ENCODE peak calls at places on chromosome 6, in four cellular contexts. C, L, H and M are unnamed samples.

GRCh38 chr6:168526841-168527281 is 85.9 kb downstream of the SMOC2 start:
- DNase-seq in C (no peak), L (peak), H (no peak), M (no peak)

GRCh38 chr6:142542704-142543233 is 241.0 kb downstream of the ADGRG6 start:
- DNase-seq in C (no peak), L (peak), H (no peak), M (no peak)

GRCh38 chr6:36851149-36851614 is 11.9 kb upstream of the CPNE5 start:
- DNase-seq in C (peak), L (peak), H (peak), M (peak)

GRCh38 chr6:119347466-119348307 is 1.9 kb downstream of the MAN1A1 start:
- DNase-seq in C (no peak), L (peak), H (no peak), M (peak)

GRCh38 chr6:36780517-36781210 is 58.6 kb downstream of the CPNE5 start:
- DNase-seq in C (no peak), L (no peak), H (no peak), M (no peak)

GRCh38 chr6:32154514-32155161 is 697 bp downstream of the PPT2 start:
- DNase-seq in C (peak), L (peak), H (no peak), M (peak)

GRCh38 chr6:116286773-116287358 is 7.1 kb upstream of the TSPYL1 start:
- DNase-seq in C (no peak), L (no peak), H (no peak), M (no peak)

GRCh38 chr6:43936476-43936875 is 166.5 kb downstream of the VEGFA start:
- DNase-seq in C (no peak), L (no peak), H (no peak), M (no peak)

GRCh38 chr6:136365781-136366354 is 76.2 kb upstream of the BCLAF1 start:
- DNase-seq in C (no peak), L (no peak), H (no peak), M (no peak)

GRCh38 chr6:19311786-19312185 is 525.4 kb upstream of the ID4 start:
- DNase-seq in C (no peak), L (no peak), H (no peak), M (no peak)

GRCh38 chr6:37103169-37104039 is 66.5 kb upstream of the PIM1 start:
- DNase-seq in C (no peak), L (peak), H (peak), M (peak)

GRCh38 chr6:162706236-162706635 is 21.3 kb downstream of the PRKN start:
- DNase-seq in C (no peak), L (no peak), H (no peak), M (no peak)

GRCh38 chr6:14621518-14621917 is 503.9 kb downstream of the CD83 start:
- DNase-seq in C (no peak), L (peak), H (no peak), M (no peak)

GRCh38 chr6:47741807-47742206 is 40.0 kb upstream of the OPN5 start:
- DNase-seq in C (no peak), L (peak), H (no peak), M (peak)

GRCh38 chr6:87066449-87067288 is 28.2 kb downstream of the CGA start:
- DNase-seq in C (no peak), L (peak), H (peak), M (peak)

GRCh38 chr6:110357696-110358535 is at the start of gene METTL24:
- DNase-seq in C (peak), L (no peak), H (peak), M (peak)

GRCh38 chr6:142087950-142088857 is 44.5 kb upstream of the GJE1 start:
- DNase-seq in C (no peak), L (no peak), H (no peak), M (no peak)

GRCh38 chr6:112475083-112475482 is 128.0 kb downstream of the RFPL4B start:
- DNase-seq in C (no peak), L (peak), H (no peak), M (no peak)

GRCh38 chr6:27230758-27231111 is 16.8 kb upstream of the PRSS16 start:
- DNase-seq in C (no peak), L (no peak), H (no peak), M (no peak)

GRCh38 chr6:80605165-80605989 is 498.9 kb downstream of the BCKDHB start:
- DNase-seq in C (no peak), L (peak), H (peak), M (peak)

GRCh38 chr6:135310291-135310690 is 129.2 kb downstream of the MYB start:
- DNase-seq in C (no peak), L (no peak), H (no peak), M (no peak)

GRCh38 chr6:166782541-166782940 is 155.5 kb upstream of the RPS6KA2 start:
- DNase-seq in C (no peak), L (no peak), H (no peak), M (no peak)

GRCh38 chr6:55812509-55812908 is 62.9 kb downstream of the BMP5 start:
- DNase-seq in C (no peak), L (no peak), H (no peak), M (no peak)

GRCh38 chr6:13400772-13401171 is 72.4 kb upstream of the TBC1D7 start:
- DNase-seq in C (no peak), L (no peak), H (no peak), M (no peak)

GRCh38 chr6:156991971-156992370 is 214.8 kb downstream of the ARID1B start:
- DNase-seq in C (no peak), L (peak), H (no peak), M (no peak)

GRCh38 chr6:27891300-27891913 is 20.8 kb downstream of the OR2B2 start:
- DNase-seq in C (no peak), L (no peak), H (no peak), M (no peak)

GRCh38 chr6:106084973-106085686 is 1.0 kb upstream of the PRDM1 start:
- DNase-seq in C (no peak), L (no peak), H (peak), M (no peak)

GRCh38 chr6:139595183-139595582 is 220.7 kb upstream of the CITED2 start:
- DNase-seq in C (no peak), L (peak), H (no peak), M (no peak)

GRCh38 chr6:46175976-46176375 is 5.2 kb upstream of the ENPP5 start:
- DNase-seq in C (no peak), L (no peak), H (no peak), M (no peak)

GRCh38 chr6:81977488-81977887 is 225.0 kb upstream of the TENT5A start:
- DNase-seq in C (no peak), L (peak), H (no peak), M (no peak)

GRCh38 chr6:159844737-159845645 is 44.9 kb downstream of the PNLDC1 start:
- DNase-seq in C (no peak), L (no peak), H (no peak), M (no peak)

GRCh38 chr6:39566381-39566934 is 158.8 kb downstream of the KIF6 start:
- DNase-seq in C (no peak), L (no peak), H (no peak), M (no peak)

GRCh38 chr6:42819803-42820508 is 38.1 kb downstream of the BICRAL start:
- DNase-seq in C (no peak), L (peak), H (no peak), M (no peak)

GRCh38 chr6:81748946-81749345 is 3.5 kb downstream of the TENT5A start:
- DNase-seq in C (no peak), L (peak), H (no peak), M (no peak)

GRCh38 chr6:40932953-40933352 is 106.1 kb downstream of the UNC5CL start:
- DNase-seq in C (no peak), L (no peak), H (no peak), M (no peak)

GRCh38 chr6:92124126-92124525 is 1295.2 kb downstream of the EPHA7 start:
- DNase-seq in C (no peak), L (no peak), H (no peak), M (no peak)

GRCh38 chr6:44272999-44273566 is 2.8 kb downstream of the TMEM151B start:
- DNase-seq in C (no peak), L (no peak), H (no peak), M (no peak)

GRCh38 chr6:114534813-114535212 is 192.0 kb upstream of the HS3ST5 start:
- DNase-seq in C (no peak), L (no peak), H (no peak), M (no peak)

GRCh38 chr6:74087898-74088297 is 391.9 kb downstream of the CD109 start:
- DNase-seq in C (no peak), L (peak), H (no peak), M (no peak)
- TF ChIP-seq CTCF in C (no peak), L (no peak), H (no peak), M (no peak)

GRCh38 chr6:15901141-15902115 is 227.5 kb upstream of the MYLIP start:
- DNase-seq in C (no peak), L (no peak), H (no peak), M (no peak)
- TF ChIP-seq CTCF in C (no peak), L (no peak), H (no peak), M (no peak)

GRCh38 chr6:169960891-169961611 is 209.6 kb downstream of the ERMARD start:
- DNase-seq in C (no peak), L (no peak), H (no peak), M (no peak)

GRCh38 chr6:169960531-169960890 is 209.1 kb downstream of the ERMARD start:
- DNase-seq in C (no peak), L (no peak), H (no peak), M (no peak)

GRCh38 chr6:169962604-169963469 is 211.4 kb downstream of the ERMARD start:
- DNase-seq in C (no peak), L (no peak), H (no peak), M (no peak)

GRCh38 chr6:169963581-169964297 is 212.3 kb downstream of the ERMARD start:
- DNase-seq in C (no peak), L (no peak), H (no peak), M (no peak)

DNA sequence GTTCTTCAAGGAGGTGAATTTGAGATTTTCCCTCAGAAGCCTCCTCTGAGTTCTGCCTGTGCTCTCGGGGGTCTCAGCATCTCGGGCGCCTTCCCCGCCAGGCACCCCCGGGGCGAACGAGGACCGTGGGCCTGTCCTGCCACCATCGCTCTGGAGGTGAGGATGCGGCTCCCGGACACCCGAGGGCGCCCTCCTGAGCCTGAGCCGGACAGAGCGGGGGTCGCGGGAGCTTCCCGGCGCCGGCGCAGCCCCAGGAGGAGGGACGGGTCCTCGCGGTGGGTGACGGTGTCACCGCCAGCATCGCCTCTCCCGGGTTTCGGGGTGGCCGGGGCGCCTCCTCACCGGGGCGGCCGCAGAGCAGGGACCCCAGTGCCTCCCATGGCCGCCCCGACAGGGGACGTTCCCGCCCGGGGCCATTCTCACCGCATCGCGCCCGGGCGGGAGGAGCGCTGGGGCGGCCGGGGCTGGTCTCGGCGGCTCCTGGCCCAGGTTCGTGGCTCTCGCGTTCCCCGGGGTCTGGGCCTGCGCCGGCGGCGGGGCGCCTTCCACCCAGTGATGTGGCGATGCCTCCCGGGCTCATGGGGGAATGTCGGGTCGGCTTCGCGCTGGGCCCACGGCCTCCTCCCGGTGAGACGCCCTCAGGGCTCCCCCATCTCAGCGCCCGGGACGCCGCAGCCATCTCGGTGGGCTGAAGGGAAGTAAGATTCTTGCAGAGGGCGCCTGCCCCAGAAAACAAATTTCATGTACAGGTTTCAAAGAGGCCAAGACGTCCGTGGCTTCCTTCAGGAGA is 210.5 kb downstream of the ERMARD start:
- DNase-seq in C (peak), L (no peak), H (peak), M (no peak)
- TF ChIP-seq CTCF in C (peak), L (no peak), H (peak), M (no peak)

GRCh38 chr6:98839788-98840361 is 5.5 kb downstream of the POU3F2 start:
- DNase-seq in C (no peak), L (peak), H (peak), M (no peak)
- TF ChIP-seq CTCF in C (peak), L (peak), H (no peak), M (no peak)